ENCODE peak calls at places on chromosomes 13 and 19, in four cellular contexts. One of them, this sample, is unnamed.

GRCh38 chr13:91078093-91078679 is 269.3 kb upstream of the MIR17HG start:
- DNase-seq in Peyer's patch: no peak
- DNase-seq in endothelial cell of umbilical vein: peak
- DNase-seq in breast epithelium: no peak
- DNase-seq in this sample: no peak

GRCh38 chr19:18871543-18871942 is 24.4 kb downstream of the CERS1 start:
- DNase-seq in endothelial cell of umbilical vein: no peak
- DNase-seq in breast epithelium: no peak
- DNase-seq in Peyer's patch: no peak
- DNase-seq in this sample: no peak

GRCh38 chr19:58317481-58318072 is 9.2 kb upstream of the ZSCAN22 start:
- DNase-seq in endothelial cell of umbilical vein: peak
- DNase-seq in breast epithelium: no peak
- DNase-seq in Peyer's patch: no peak
- DNase-seq in this sample: no peak

GRCh38 chr13:41315466-41316047 is 4.5 kb downstream of the NAA16 start:
- DNase-seq in breast epithelium: no peak
- DNase-seq in endothelial cell of umbilical vein: no peak
- DNase-seq in Peyer's patch: no peak
- DNase-seq in this sample: no peak

GRCh38 chr13:34967851-34968562 is 25.9 kb downstream of the NBEA start:
- DNase-seq in Peyer's patch: no peak
- DNase-seq in breast epithelium: no peak
- DNase-seq in endothelial cell of umbilical vein: peak
- DNase-seq in this sample: no peak

GRCh38 chr13:51913421-51914136 is 51.8 kb downstream of the CCDC70 start:
- DNase-seq in Peyer's patch: no peak
- DNase-seq in breast epithelium: no peak
- DNase-seq in endothelial cell of umbilical vein: no peak
- DNase-seq in this sample: no peak

GRCh38 chr19:46198756-46199155 is 30.8 kb upstream of the IGFL1 start:
- DNase-seq in Peyer's patch: no peak
- DNase-seq in endothelial cell of umbilical vein: no peak
- DNase-seq in breast epithelium: peak
- DNase-seq in this sample: no peak

GRCh38 chr19:7904074-7905020 is 670 bp downstream of the MAP2K7 start:
- DNase-seq in endothelial cell of umbilical vein: peak
- DNase-seq in breast epithelium: peak
- DNase-seq in Peyer's patch: peak
- DNase-seq in this sample: peak

GRCh38 chr19:991932-992669 is 8.0 kb downstream of the WDR18 start:
- DNase-seq in Peyer's patch: no peak
- DNase-seq in endothelial cell of umbilical vein: no peak
- DNase-seq in breast epithelium: no peak
- DNase-seq in this sample: no peak

GRCh38 chr19:3249408-3249807 is 24.9 kb downstream of the CELF5 start:
- DNase-seq in endothelial cell of umbilical vein: no peak
- DNase-seq in breast epithelium: no peak
- DNase-seq in Peyer's patch: no peak
- DNase-seq in this sample: no peak

GRCh38 chr13:45143346-45143751 is 23.0 kb downstream of the GTF2F2 start:
- DNase-seq in Peyer's patch: no peak
- DNase-seq in endothelial cell of umbilical vein: no peak
- DNase-seq in breast epithelium: no peak
- DNase-seq in this sample: no peak

DNA sequence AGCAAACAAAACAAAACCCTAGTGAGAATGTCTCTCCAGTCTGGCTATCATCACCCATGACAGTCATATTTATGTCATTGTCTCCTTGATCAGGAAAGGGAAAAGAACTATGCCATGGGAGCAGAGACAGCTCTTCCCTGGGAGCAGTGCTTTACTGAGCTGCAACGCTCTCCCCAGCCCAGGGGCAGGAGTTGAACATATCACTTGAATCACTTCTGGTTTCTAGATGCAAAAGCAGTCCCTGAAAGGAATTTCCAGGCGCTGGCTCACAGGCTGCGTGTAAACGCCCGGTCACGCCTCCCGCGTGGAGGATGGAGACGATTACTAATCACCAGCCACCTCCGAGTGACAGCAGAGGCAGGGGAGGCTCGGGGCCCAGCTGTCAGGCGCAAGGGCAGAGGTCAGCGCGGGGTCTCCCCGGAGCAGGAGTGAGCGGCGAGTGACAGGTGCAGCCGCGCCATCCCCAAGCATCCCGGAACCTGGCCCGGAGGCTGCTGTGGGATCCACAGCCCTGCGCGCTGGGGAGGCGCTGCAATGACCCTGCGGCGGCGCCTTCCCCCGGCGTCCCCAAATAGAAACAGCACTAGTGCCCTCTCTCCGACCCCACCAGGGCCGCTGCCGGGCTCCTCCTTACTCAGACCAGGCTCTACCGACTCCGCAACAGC is 23.5 kb upstream of the DCLK1 start:
- DNase-seq in Peyer's patch: no peak
- DNase-seq in breast epithelium: no peak
- DNase-seq in endothelial cell of umbilical vein: no peak
- DNase-seq in this sample: no peak
- TF ChIP-seq CTCF in Peyer's patch: no peak
- TF ChIP-seq CTCF in breast epithelium: no peak
- TF ChIP-seq CTCF in endothelial cell of umbilical vein: no peak
- TF ChIP-seq CTCF in this sample: no peak

GRCh38 chr13:73171926-73172325 is 113.1 kb downstream of the KLF5 start:
- DNase-seq in Peyer's patch: no peak
- DNase-seq in breast epithelium: no peak
- DNase-seq in endothelial cell of umbilical vein: no peak
- DNase-seq in this sample: no peak
- H3K27ac ChIP-seq in Peyer's patch: peak
- H3K27ac ChIP-seq in breast epithelium: peak
- H3K27ac ChIP-seq in endothelial cell of umbilical vein: no peak
- H3K27ac ChIP-seq in this sample: no peak

GRCh38 chr19:48994035-48994386 is 324 bp downstream of the RUVBL2 start:
- DNase-seq in Peyer's patch: no peak
- DNase-seq in breast epithelium: no peak
- DNase-seq in endothelial cell of umbilical vein: no peak
- DNase-seq in this sample: no peak
- TF ChIP-seq POLR2A in Peyer's patch: no peak
- TF ChIP-seq POLR2A in breast epithelium: no peak
- TF ChIP-seq POLR2A in endothelial cell of umbilical vein: no peak
- TF ChIP-seq POLR2A in this sample: no peak

DNA sequence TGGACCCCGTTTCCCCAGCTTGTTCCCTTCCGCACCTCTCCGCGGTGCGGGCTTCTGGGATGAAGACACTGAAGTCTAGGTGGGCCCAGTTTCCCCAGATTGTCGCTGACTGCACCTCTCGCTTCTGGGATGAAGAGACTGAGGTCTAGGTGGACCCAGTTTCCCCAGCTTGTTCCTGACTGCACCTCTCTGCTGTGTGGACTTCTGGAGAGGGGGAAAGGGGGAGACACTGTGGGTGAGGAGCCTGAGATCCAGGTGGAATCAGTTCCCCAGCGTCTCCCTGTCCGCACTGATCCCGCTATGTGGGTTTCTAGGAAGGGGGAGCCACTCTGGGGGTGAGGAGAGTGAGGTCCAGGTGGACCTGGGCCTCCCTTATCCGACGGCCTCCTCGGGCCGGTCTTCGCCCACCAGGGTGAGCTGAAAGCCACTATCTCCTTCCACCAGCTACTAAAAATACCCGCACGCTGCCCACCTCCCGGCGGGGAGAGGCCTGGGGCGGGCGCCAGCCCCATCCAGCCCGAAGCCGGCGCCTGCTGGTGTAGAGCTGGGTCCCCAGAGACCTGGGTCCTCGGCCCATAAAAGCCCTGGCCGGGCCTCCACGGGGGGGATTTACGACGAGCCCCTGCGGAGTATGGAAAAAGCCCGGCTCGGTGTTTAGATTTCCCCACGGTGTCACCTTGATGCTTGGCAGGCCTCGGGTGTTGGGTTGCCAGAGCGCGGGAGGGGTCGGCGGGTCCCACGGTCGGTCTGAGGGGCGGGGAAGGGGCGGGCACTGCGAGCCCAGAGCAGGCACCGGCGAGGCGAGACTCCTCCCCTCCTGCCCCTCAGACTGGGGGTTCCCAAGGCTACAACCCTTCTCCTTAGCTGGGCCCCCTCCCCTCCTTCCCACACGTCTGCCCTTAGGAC is 10.6 kb downstream of the FUT6 start:
- DNase-seq in breast epithelium: no peak
- DNase-seq in Peyer's patch: no peak
- DNase-seq in endothelial cell of umbilical vein: peak
- DNase-seq in this sample: peak
- TF ChIP-seq CTCF in breast epithelium: no peak
- TF ChIP-seq CTCF in Peyer's patch: no peak
- TF ChIP-seq CTCF in endothelial cell of umbilical vein: no peak
- TF ChIP-seq CTCF in this sample: no peak